ENCODE peak calls at places on chromosomes 6 and 20, in nine cellular contexts. A is T-cell, S is DMS153, M is heart left ventricle, B is dorsolateral prefrontal cortex, E is AML-193, D is keratinocyte, W is AG08395, Y is Daoy. H is an unnamed sample.

GRCh38 chr6:11128608-11129007 is 17.1 kb upstream of the ERVFRD-1 start:
- DNase-seq in D (no peak), S (no peak), Y (no peak), E (no peak), A (no peak), M (no peak), B (no peak), W (no peak), H (no peak)

GRCh38 chr20:19658137-19658536 is 99.9 kb upstream of the RIN2 start:
- DNase-seq in E (no peak), W (no peak), A (no peak), Y (no peak), D (no peak), M (no peak), S (no peak), B (no peak), H (no peak)

GRCh38 chr6:28738396-28738765 is 185.4 kb downstream of the TRIM27 start:
- DNase-seq in W (no peak), B (no peak), E (no peak), M (no peak), A (no peak), S (no peak), D (no peak), Y (no peak), H (no peak)

GRCh38 chr6:1593286-1593957 is 16.3 kb upstream of the FOXC1 start:
- DNase-seq in E (no peak), B (no peak), M (no peak), S (no peak), W (no peak), Y (no peak), A (no peak), D (no peak), H (no peak)

GRCh38 chr6:498795-499231 is 107.3 kb downstream of the IRF4 start:
- DNase-seq in B (no peak), W (no peak), Y (no peak), D (no peak), E (no peak), S (no peak), M (no peak), A (no peak), H (no peak)

GRCh38 chr6:39050453-39051112 is 2.0 kb downstream of the GLP1R start:
- DNase-seq in M (no peak), B (no peak), A (no peak), E (peak), Y (no peak), D (no peak), W (no peak), S (no peak), H (no peak)

GRCh38 chr6:113842165-113842564 is 15.0 kb upstream of the MARCKS start:
- DNase-seq in D (no peak), S (no peak), B (no peak), E (no peak), W (peak), M (no peak), A (no peak), Y (peak), H (peak)

GRCh38 chr20:726160-726559 is 42.1 kb downstream of the SLC52A3 start:
- DNase-seq in D (no peak), W (no peak), A (no peak), M (no peak), B (no peak), Y (no peak), E (no peak), S (no peak), H (no peak)

GRCh38 chr6:51260003-51260402 is 441.3 kb downstream of the TFAP2B start:
- DNase-seq in Y (no peak), S (no peak), E (no peak), A (no peak), B (no peak), D (no peak), W (no peak), M (no peak), H (no peak)

GRCh38 chr20:45971425-45971674 is 653 bp downstream of the ZNF335 start:
- DNase-seq in S (no peak), W (no peak), Y (no peak), B (no peak), M (no peak), D (no peak), E (no peak), A (no peak), H (no peak)

GRCh38 chr6:166957087-166957804 is 896 bp upstream of the RNASET2 start:
- DNase-seq in B (no peak), Y (no peak), S (peak), D (no peak), M (peak), E (peak), W (peak), A (peak), H (peak)

GRCh38 chr20:47332381-47333206 is 23.9 kb downstream of the ZMYND8 start:
- DNase-seq in E (no peak), A (no peak), B (no peak), Y (no peak), M (no peak), W (no peak), S (no peak), D (no peak), H (no peak)

GRCh38 chr20:59143326-59143725 is 20.3 kb upstream of the ZNF831 start:
- DNase-seq in E (no peak), W (no peak), Y (no peak), D (no peak), M (no peak), B (no peak), A (no peak), S (no peak), H (no peak)

GRCh38 chr6:35454843-35455110 is 2.6 kb downstream of the FANCE start:
- DNase-seq in D (no peak), W (no peak), Y (no peak), A (no peak), S (no peak), M (no peak), B (no peak), E (no peak), H (no peak)

GRCh38 chr6:142356271-142356938 is 54.6 kb downstream of the ADGRG6 start:
- DNase-seq in W (peak), A (no peak), B (no peak), S (no peak), E (no peak), Y (peak), M (no peak), D (no peak), H (peak)

GRCh38 chr6:105799051-105799450 is 287.1 kb upstream of the PRDM1 start:
- DNase-seq in M (no peak), Y (no peak), D (no peak), A (no peak), B (no peak), E (peak), S (no peak), W (peak), H (no peak)

GRCh38 chr20:40892642-40893041 is 136.0 kb upstream of the TOP1 start:
- DNase-seq in M (no peak), Y (no peak), B (no peak), D (no peak), W (no peak), E (peak), S (no peak), A (no peak), H (no peak)

GRCh38 chr20:31818376-31818908 is 714 bp upstream of the MYLK2 start:
- DNase-seq in E (no peak), D (no peak), M (no peak), S (no peak), W (no peak), Y (no peak), B (no peak), A (no peak), H (no peak)

GRCh38 chr20:4509825-4510522 is 211.7 kb upstream of the PRND start:
- DNase-seq in W (no peak), D (no peak), A (no peak), B (no peak), E (no peak), Y (no peak), M (no peak), S (no peak), H (peak)

GRCh38 chr6:137188855-137189254 is 15.4 kb upstream of the IL22RA2 start:
- DNase-seq in S (no peak), A (no peak), W (no peak), Y (no peak), D (no peak), E (no peak), M (no peak), B (no peak), H (peak)

GRCh38 chr20:10648651-10649050 is 25.1 kb downstream of the JAG1 start:
- DNase-seq in E (no peak), S (no peak), D (no peak), W (peak), A (no peak), Y (peak), M (no peak), B (no peak), H (peak)

GRCh38 chr6:162074641-162075040 is 652.9 kb downstream of the PRKN start:
- DNase-seq in W (no peak), D (no peak), B (no peak), S (no peak), E (no peak), M (no peak), Y (no peak), A (no peak), H (no peak)